ENCODE peak calls at places on chromosome 2, in nine cellular contexts. One of them, this sample, is unnamed.
A peak's percentile ranks its signal among the peaks of the same experiment; 100 is the strongest.

GRCh38 chr2:52390651-52391050 is 1358.7 kb upstream of the NRXN1 start:
- DNase-seq in A673: no peak
- DNase-seq in pancreas: no peak
- DNase-seq in Panc1: no peak
- DNase-seq in IMR-90: peak; percentile 82
- DNase-seq in Peyer's patch: no peak
- DNase-seq in transverse colon: no peak
- DNase-seq in kidney: no peak
- DNase-seq in neuronal stem cell: no peak
- DNase-seq in this sample: no peak

GRCh38 chr2:54483426-54483825 is 27.3 kb downstream of the SPTBN1 start:
- DNase-seq in A673: no peak
- DNase-seq in pancreas: no peak
- DNase-seq in Panc1: no peak
- DNase-seq in IMR-90: no peak
- DNase-seq in Peyer's patch: no peak
- DNase-seq in transverse colon: no peak
- DNase-seq in kidney: no peak
- DNase-seq in neuronal stem cell: no peak
- DNase-seq in this sample: no peak

GRCh38 chr2:40746150-40746549 is 294.3 kb upstream of the SLC8A1 start:
- DNase-seq in A673: peak; percentile 61
- DNase-seq in pancreas: no peak
- DNase-seq in Panc1: no peak
- DNase-seq in IMR-90: no peak
- DNase-seq in Peyer's patch: no peak
- DNase-seq in transverse colon: no peak
- DNase-seq in kidney: no peak
- DNase-seq in neuronal stem cell: no peak
- DNase-seq in this sample: no peak

GRCh38 chr2:41993086-41993812 is 54.6 kb upstream of the PKDCC start:
- DNase-seq in A673: peak; percentile 83
- DNase-seq in pancreas: no peak
- DNase-seq in Panc1: no peak
- DNase-seq in IMR-90: no peak
- DNase-seq in Peyer's patch: no peak
- DNase-seq in transverse colon: no peak
- DNase-seq in kidney: no peak
- DNase-seq in neuronal stem cell: no peak
- DNase-seq in this sample: no peak

GRCh38 chr2:111162718-111163331 is 42.1 kb downstream of the BCL2L11 start:
- DNase-seq in A673: no peak
- DNase-seq in pancreas: no peak
- DNase-seq in Panc1: no peak
- DNase-seq in IMR-90: peak; percentile 43
- DNase-seq in Peyer's patch: no peak
- DNase-seq in transverse colon: no peak
- DNase-seq in kidney: no peak
- DNase-seq in neuronal stem cell: no peak
- DNase-seq in this sample: no peak

GRCh38 chr2:161417428-161418274 is 1.6 kb downstream of the TBR1 start:
- DNase-seq in A673: no peak
- DNase-seq in pancreas: no peak
- DNase-seq in Panc1: no peak
- DNase-seq in IMR-90: no peak
- DNase-seq in Peyer's patch: no peak
- DNase-seq in transverse colon: no peak
- DNase-seq in kidney: no peak
- DNase-seq in neuronal stem cell: peak; percentile 18
- DNase-seq in this sample: no peak

GRCh38 chr2:191222507-191222906 is 22.7 kb upstream of the MYO1B start:
- DNase-seq in A673: no peak
- DNase-seq in pancreas: no peak
- DNase-seq in Panc1: no peak
- DNase-seq in IMR-90: no peak
- DNase-seq in Peyer's patch: no peak
- DNase-seq in transverse colon: no peak
- DNase-seq in kidney: no peak
- DNase-seq in neuronal stem cell: no peak
- DNase-seq in this sample: no peak

GRCh38 chr2:150476213-150476740 is 11.2 kb downstream of the RND3 start:
- DNase-seq in A673: no peak
- DNase-seq in pancreas: no peak
- DNase-seq in Panc1: no peak
- DNase-seq in IMR-90: peak; percentile 36
- DNase-seq in Peyer's patch: no peak
- DNase-seq in transverse colon: no peak
- DNase-seq in kidney: no peak
- DNase-seq in neuronal stem cell: no peak
- DNase-seq in this sample: no peak

GRCh38 chr2:157901325-157901724 is 25.2 kb upstream of the ACVR1 start:
- DNase-seq in A673: no peak
- DNase-seq in pancreas: no peak
- DNase-seq in Panc1: no peak
- DNase-seq in IMR-90: no peak
- DNase-seq in Peyer's patch: no peak
- DNase-seq in transverse colon: no peak
- DNase-seq in kidney: no peak
- DNase-seq in neuronal stem cell: no peak
- DNase-seq in this sample: no peak

GRCh38 chr2:37523861-37524362 is 147.5 kb downstream of the CDC42EP3 start:
- DNase-seq in A673: peak; percentile 79
- DNase-seq in pancreas: no peak
- DNase-seq in Panc1: no peak
- DNase-seq in IMR-90: peak; percentile 82
- DNase-seq in Peyer's patch: no peak
- DNase-seq in transverse colon: peak; percentile 21
- DNase-seq in kidney: no peak
- DNase-seq in neuronal stem cell: no peak
- DNase-seq in this sample: no peak

GRCh38 chr2:234493117-234493516 is 3.8 kb downstream of the ARL4C start:
- DNase-seq in A673: no peak
- DNase-seq in pancreas: no peak
- DNase-seq in Panc1: no peak
- DNase-seq in IMR-90: no peak
- DNase-seq in Peyer's patch: no peak
- DNase-seq in transverse colon: no peak
- DNase-seq in kidney: no peak
- DNase-seq in neuronal stem cell: no peak
- DNase-seq in this sample: no peak

GRCh38 chr2:11498543-11499034 is 32.6 kb upstream of the E2F6 start:
- DNase-seq in A673: no peak
- DNase-seq in pancreas: peak; percentile 67
- DNase-seq in Panc1: no peak
- DNase-seq in IMR-90: no peak
- DNase-seq in Peyer's patch: no peak
- DNase-seq in transverse colon: peak; percentile 73
- DNase-seq in kidney: no peak
- DNase-seq in neuronal stem cell: no peak
- DNase-seq in this sample: no peak

GRCh38 chr2:71683666-71684065 is 230.3 kb downstream of the DYSF start:
- DNase-seq in A673: no peak
- DNase-seq in pancreas: peak; percentile 14
- DNase-seq in Panc1: no peak
- DNase-seq in IMR-90: no peak
- DNase-seq in Peyer's patch: no peak
- DNase-seq in transverse colon: no peak
- DNase-seq in kidney: peak; percentile 18
- DNase-seq in neuronal stem cell: no peak
- DNase-seq in this sample: no peak

GRCh38 chr2:24238158-24238557 is 63.3 kb downstream of the FAM228A start:
- DNase-seq in A673: no peak
- DNase-seq in pancreas: no peak
- DNase-seq in Panc1: no peak
- DNase-seq in IMR-90: no peak
- DNase-seq in Peyer's patch: no peak
- DNase-seq in transverse colon: no peak
- DNase-seq in kidney: no peak
- DNase-seq in neuronal stem cell: no peak
- DNase-seq in this sample: no peak

GRCh38 chr2:116975580-116975979 is 838.9 kb upstream of the DDX18 start:
- DNase-seq in A673: no peak
- DNase-seq in pancreas: no peak
- DNase-seq in Panc1: no peak
- DNase-seq in IMR-90: no peak
- DNase-seq in Peyer's patch: no peak
- DNase-seq in transverse colon: no peak
- DNase-seq in kidney: no peak
- DNase-seq in neuronal stem cell: no peak
- DNase-seq in this sample: no peak
- H3K4me3 ChIP-seq in A673: no peak overlapping the region
- H3K4me3 ChIP-seq in pancreas: no peak overlapping the region
- H3K4me3 ChIP-seq in Panc1: no peak overlapping the region
- H3K4me3 ChIP-seq in IMR-90: no peak overlapping the region
- H3K4me3 ChIP-seq in Peyer's patch: no peak overlapping the region
- H3K4me3 ChIP-seq in transverse colon: no peak overlapping the region
- H3K4me3 ChIP-seq in kidney: no peak overlapping the region
- H3K4me3 ChIP-seq in neuronal stem cell: no peak overlapping the region
- H3K4me3 ChIP-seq in this sample: no peak overlapping the region

GRCh38 chr2:118823666-118824065 is 23.8 kb downstream of the EN1 start:
- DNase-seq in A673: no peak
- DNase-seq in pancreas: no peak
- DNase-seq in Panc1: no peak
- DNase-seq in IMR-90: no peak
- DNase-seq in Peyer's patch: no peak
- DNase-seq in transverse colon: no peak
- DNase-seq in kidney: no peak
- DNase-seq in neuronal stem cell: no peak
- DNase-seq in this sample: no peak
- H3K27ac ChIP-seq in A673: no peak overlapping the region
- H3K27ac ChIP-seq in pancreas: no peak overlapping the region
- H3K27ac ChIP-seq in Panc1: no peak overlapping the region
- H3K27ac ChIP-seq in IMR-90: no peak overlapping the region
- H3K27ac ChIP-seq in Peyer's patch: no peak overlapping the region
- H3K27ac ChIP-seq in transverse colon: no peak overlapping the region
- H3K27ac ChIP-seq in kidney: no peak overlapping the region
- H3K27ac ChIP-seq in neuronal stem cell: no peak overlapping the region
- H3K27ac ChIP-seq in this sample: no peak overlapping the region

GRCh38 chr2:239266436-239266770 is 134.4 kb downstream of the HDAC4 start:
- DNase-seq in A673: no peak
- DNase-seq in pancreas: no peak
- DNase-seq in Panc1: no peak
- DNase-seq in IMR-90: no peak
- DNase-seq in Peyer's patch: no peak
- DNase-seq in transverse colon: no peak
- DNase-seq in kidney: no peak
- DNase-seq in neuronal stem cell: no peak
- DNase-seq in this sample: no peak

GRCh38 chr2:239263231-239263936 is 137.4 kb downstream of the HDAC4 start:
- DNase-seq in A673: no peak
- DNase-seq in pancreas: peak; percentile 48
- DNase-seq in Panc1: no peak
- DNase-seq in IMR-90: no peak
- DNase-seq in Peyer's patch: peak; percentile 10
- DNase-seq in transverse colon: peak; percentile 11
- DNase-seq in kidney: peak; percentile 73
- DNase-seq in neuronal stem cell: no peak
- DNase-seq in this sample: no peak

GRCh38 chr2:239265681-239266435 is 135.0 kb downstream of the HDAC4 start:
- DNase-seq in A673: no peak
- DNase-seq in pancreas: peak; percentile 54
- DNase-seq in Panc1: no peak
- DNase-seq in IMR-90: no peak
- DNase-seq in Peyer's patch: peak; percentile 14
- DNase-seq in transverse colon: no peak
- DNase-seq in kidney: peak; percentile 71
- DNase-seq in neuronal stem cell: no peak
- DNase-seq in this sample: peak; percentile 49

GRCh38 chr2:239263937-239264837 is 136.6 kb downstream of the HDAC4 start:
- DNase-seq in A673: peak; percentile 73
- DNase-seq in pancreas: peak; percentile 47
- DNase-seq in Panc1: no peak
- DNase-seq in IMR-90: peak; percentile 63
- DNase-seq in Peyer's patch: peak; percentile 18
- DNase-seq in transverse colon: peak; percentile 11
- DNase-seq in kidney: peak; percentile 73
- DNase-seq in neuronal stem cell: no peak
- DNase-seq in this sample: peak; percentile 58

DNA sequence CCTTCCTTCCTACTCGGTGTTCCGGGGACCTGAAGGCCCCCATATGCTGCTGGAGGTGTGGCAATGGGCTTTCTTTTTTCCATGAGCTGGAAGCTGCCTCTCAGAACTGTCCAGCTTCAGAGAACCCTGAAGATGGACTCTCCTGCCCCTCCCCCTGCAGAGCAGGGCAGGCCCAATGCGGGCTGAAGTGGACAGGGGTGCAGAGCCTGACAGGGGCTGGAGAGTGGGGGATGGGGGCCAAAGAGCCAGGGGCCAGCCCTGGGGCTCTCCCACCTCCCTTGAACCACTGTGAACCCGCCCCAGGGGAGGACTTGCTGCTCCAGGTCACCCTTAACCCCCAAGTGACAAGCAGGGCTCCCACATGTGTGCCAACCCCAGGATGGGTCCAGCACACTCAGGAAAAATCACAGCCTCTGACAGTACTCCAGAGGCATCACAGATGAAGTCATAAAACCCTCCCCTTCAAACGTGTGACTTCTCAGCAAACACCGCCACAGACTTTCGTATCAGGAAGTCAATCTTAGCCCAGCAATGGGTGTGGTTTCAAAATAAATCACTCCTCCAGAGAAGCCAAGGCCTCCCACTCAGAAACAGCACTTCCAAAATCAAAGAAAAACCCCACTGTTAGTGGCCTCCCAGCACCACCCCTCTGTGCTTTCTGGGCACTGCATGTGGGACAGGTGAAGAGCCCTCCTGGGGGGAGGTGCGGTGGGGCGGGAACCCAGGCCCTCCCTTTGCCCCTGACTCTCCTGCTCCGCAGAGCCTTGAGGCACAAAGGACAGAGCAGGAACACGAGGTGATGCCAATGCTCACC is 135.8 kb downstream of the HDAC4 start:
- DNase-seq in A673: peak; percentile 83
- DNase-seq in pancreas: peak; percentile 56
- DNase-seq in Panc1: no peak
- DNase-seq in IMR-90: peak; percentile 61
- DNase-seq in Peyer's patch: peak; percentile 52
- DNase-seq in transverse colon: peak; percentile 42
- DNase-seq in kidney: peak; percentile 77
- DNase-seq in neuronal stem cell: no peak
- DNase-seq in this sample: peak; percentile 79
- H3K4me3 ChIP-seq in A673: no peak overlapping the region
- H3K4me3 ChIP-seq in pancreas: no peak overlapping the region
- H3K4me3 ChIP-seq in Panc1: no peak overlapping the region
- H3K4me3 ChIP-seq in IMR-90: no peak overlapping the region
- H3K4me3 ChIP-seq in Peyer's patch: no peak overlapping the region
- H3K4me3 ChIP-seq in transverse colon: no peak overlapping the region
- H3K4me3 ChIP-seq in kidney: no peak overlapping the region
- H3K4me3 ChIP-seq in neuronal stem cell: no peak overlapping the region
- H3K4me3 ChIP-seq in this sample: peak overlapping the region; percentile 33

DNA sequence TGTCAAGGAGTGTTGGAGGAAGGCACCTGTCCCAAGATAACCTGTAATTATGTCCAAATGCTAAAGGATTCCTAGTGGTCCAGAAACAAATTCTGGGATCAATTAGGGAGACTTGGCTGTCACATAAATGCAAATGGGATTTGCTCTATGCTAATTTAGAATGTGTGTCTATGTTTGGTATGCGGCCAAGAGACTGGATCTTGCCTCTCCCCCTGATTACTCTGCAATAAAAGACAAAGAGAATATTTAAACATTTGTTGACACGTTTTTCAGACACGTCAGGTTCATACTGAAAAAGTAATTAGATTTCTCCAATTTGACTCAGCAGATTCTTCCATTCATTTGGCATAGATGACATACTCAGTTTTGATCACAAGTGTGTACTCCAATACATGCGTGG is 7.5 kb downstream of the ANTXR1 start:
- DNase-seq in A673: peak; percentile 64
- DNase-seq in pancreas: no peak
- DNase-seq in Panc1: no peak
- DNase-seq in IMR-90: no peak
- DNase-seq in Peyer's patch: no peak
- DNase-seq in transverse colon: no peak
- DNase-seq in kidney: no peak
- DNase-seq in neuronal stem cell: no peak
- DNase-seq in this sample: no peak
- H3K27ac ChIP-seq in A673: peak overlapping the region; percentile 63
- H3K27ac ChIP-seq in pancreas: no peak overlapping the region
- H3K27ac ChIP-seq in Panc1: peak overlapping the region; percentile 46
- H3K27ac ChIP-seq in IMR-90: no peak overlapping the region
- H3K27ac ChIP-seq in Peyer's patch: no peak overlapping the region
- H3K27ac ChIP-seq in transverse colon: no peak overlapping the region
- H3K27ac ChIP-seq in kidney: no peak overlapping the region
- H3K27ac ChIP-seq in neuronal stem cell: no peak overlapping the region
- H3K27ac ChIP-seq in this sample: no peak overlapping the region